ENCODE peak calls at places on chromosome 13, in ten cellular contexts. E, R, D, L, S, C, P, M, T and W are unnamed samples. For H3K4me1, the result is how much of the 10 kb centered on the place peaks cover.

GRCh38 chr13:23630349-23631093 is 60.3 kb downstream of the TNFRSF19 start:
- DNase-seq in P (peak), L (no peak), S (no peak), R (no peak), T (no peak), D (no peak), C (no peak), E (peak), M (no peak), W (no peak)

GRCh38 chr13:74288361-74288911 is 154.2 kb upstream of the KLF12 start:
- DNase-seq in S (peak), C (peak), E (peak), L (peak), M (peak), D (peak), T (peak), P (peak), R (peak), W (no peak)

GRCh38 chr13:45242070-45242469 is 41.2 kb upstream of the KCTD4 start:
- DNase-seq in E (no peak), S (peak), R (no peak), M (no peak), T (no peak), D (no peak), P (peak), C (no peak), L (no peak), W (no peak)

GRCh38 chr13:102773441-102774209 is at the start of gene TEX30:
- DNase-seq in R (peak), P (peak), E (peak), M (peak), T (peak), D (peak), S (peak), L (peak), C (peak), W (peak)

GRCh38 chr13:99288069-99288468 is 19.1 kb downstream of the GPR183 start:
- DNase-seq in S (no peak), R (no peak), M (no peak), C (no peak), D (no peak), T (no peak), P (no peak), L (no peak), E (no peak), W (no peak)

GRCh38 chr13:109162248-109163051 is 533.0 kb downstream of the MYO16 start:
- DNase-seq in D (no peak), S (no peak), T (no peak), C (no peak), E (peak), M (no peak), L (no peak), P (no peak), R (peak), W (no peak)

GRCh38 chr13:91193358-91193757 is 154.1 kb upstream of the MIR17HG start:
- DNase-seq in T (no peak), E (no peak), L (no peak), M (no peak), S (no peak), C (no peak), D (no peak), P (no peak), R (no peak), W (no peak)

GRCh38 chr13:60426075-60426474 is 29.1 kb downstream of the TDRD3 start:
- DNase-seq in R (no peak), C (no peak), L (no peak), E (no peak), P (no peak), S (no peak), T (no peak), M (no peak), D (no peak), W (no peak)

GRCh38 chr13:30037306-30037705 is 186.9 kb upstream of the UBL3 start:
- DNase-seq in E (no peak), P (peak), T (no peak), M (no peak), D (no peak), R (no peak), S (peak), L (peak), C (no peak), W (no peak)

GRCh38 chr13:41562083-41562482 is 104.7 kb downstream of the RGCC start:
- DNase-seq in S (no peak), R (peak), P (no peak), L (no peak), C (no peak), E (no peak), M (peak), D (peak), T (no peak), W (no peak)

GRCh38 chr13:73171242-73171641 is 112.4 kb downstream of the KLF5 start:
- DNase-seq in C (no peak), R (no peak), M (no peak), P (no peak), L (no peak), S (no peak), D (no peak), E (no peak), T (no peak), W (no peak)

GRCh38 chr13:112619730-112620639 is 32.0 kb upstream of the TUBGCP3 start:
- DNase-seq in P (no peak), R (peak), T (no peak), S (peak), E (peak), C (no peak), M (no peak), L (peak), D (no peak), W (no peak)

GRCh38 chr13:93561553-93561952 is 334.9 kb downstream of the GPC6 start:
- DNase-seq in R (no peak), P (no peak), M (no peak), L (no peak), D (no peak), T (no peak), E (no peak), C (no peak), S (no peak), W (no peak)

GRCh38 chr13:100637380-100637779 is 37.2 kb downstream of the TMTC4 start:
- DNase-seq in S (no peak), T (no peak), P (no peak), L (no peak), D (no peak), E (no peak), C (no peak), R (no peak), M (no peak), W (no peak)

GRCh38 chr13:114061746-114062145 is 70.7 kb downstream of the RASA3 start:
- DNase-seq in T (no peak), C (peak), E (no peak), P (no peak), D (no peak), M (no peak), S (no peak), L (no peak), R (no peak), W (no peak)
- H3K4me1 ChIP-seq in T (half or more), C (under half), E (under half), P (under half), D (half or more), M (half or more), S (under half), L (under half), R (under half), W (under half)

GRCh38 chr13:39566216-39566869 is 36.6 kb downstream of the LHFPL6 start:
- DNase-seq in P (no peak), E (no peak), S (no peak), T (no peak), D (no peak), M (no peak), C (no peak), L (no peak), R (no peak), W (no peak)
- H3K4me3 ChIP-seq in P (no peak), E (no peak), S (no peak), T (no peak), D (no peak), M (no peak), C (no peak), L (no peak), R (no peak), W (no peak)

GRCh38 chr13:110379905-110380341 is 72.8 kb downstream of the COL4A2 start:
- DNase-seq in S (no peak), M (no peak), D (no peak), R (no peak), C (no peak), P (no peak), T (no peak), E (no peak), L (no peak), W (no peak)
- H3K4me1 ChIP-seq in S (under half), M (half or more), D (half or more), R (under half), C (under half), P (under half), T (under half), E (under half), L (under half), W (under half)

DNA sequence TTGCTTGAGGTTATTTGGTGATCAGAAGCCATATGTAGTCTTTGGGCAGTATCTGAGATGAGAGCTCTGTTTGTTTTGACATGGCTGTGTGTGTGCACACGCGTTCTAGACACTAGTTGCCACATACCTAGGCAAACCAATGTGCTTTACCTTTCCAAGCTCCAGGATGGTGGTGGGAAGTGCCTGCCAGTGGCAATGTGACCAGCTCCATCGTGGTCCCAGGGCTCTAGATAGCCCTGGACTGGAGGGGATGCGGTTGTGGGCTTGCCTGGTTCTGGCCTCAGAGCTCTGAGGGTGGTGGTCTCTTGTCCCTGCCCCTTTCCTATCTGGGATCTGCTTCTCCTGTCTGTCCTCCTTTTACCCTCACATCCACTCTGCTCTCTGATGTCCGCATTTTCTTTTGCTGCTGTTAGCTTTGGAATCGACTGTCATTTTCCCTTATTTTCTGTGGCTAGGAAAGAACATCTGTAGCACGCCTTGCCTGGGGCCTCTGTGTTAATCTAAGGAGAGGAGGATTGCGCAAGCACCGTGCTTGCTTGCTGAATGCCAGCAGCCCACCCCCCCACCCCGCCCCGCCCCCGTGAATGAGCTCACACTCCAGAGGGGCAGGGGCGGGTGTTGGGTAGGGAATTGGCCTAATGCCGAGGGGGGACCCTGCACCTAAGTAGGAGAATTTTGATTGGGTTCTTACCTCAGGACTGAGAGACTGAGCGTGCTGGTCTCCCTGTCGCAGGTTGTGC is 89.5 kb downstream of the ARHGEF7 start:
- DNase-seq in D (no peak), T (no peak), S (no peak), M (peak), C (peak), E (no peak), P (peak), L (no peak), R (no peak), W (no peak)
- H3K4me3 ChIP-seq in D (peak), T (no peak), S (no peak), M (peak), C (no peak), E (peak), P (no peak), L (no peak), R (no peak), W (no peak)

GRCh38 chr13:19763618-19764017 is 19.1 kb downstream of the PSPC1 start:
- DNase-seq in M (no peak), T (no peak), S (no peak), R (no peak), L (no peak), D (no peak), C (no peak), P (no peak), E (no peak), W (no peak)

GRCh38 chr13:19767966-19768365 is 14.8 kb downstream of the PSPC1 start:
- DNase-seq in T (no peak), P (no peak), C (no peak), D (no peak), R (no peak), E (no peak), S (no peak), L (no peak), M (no peak), W (no peak)

GRCh38 chr13:19764237-19764636 is 18.5 kb downstream of the PSPC1 start:
- DNase-seq in T (no peak), L (no peak), S (no peak), C (no peak), P (no peak), R (no peak), D (no peak), M (no peak), E (no peak), W (no peak)

GRCh38 chr13:19769854-19770253 is 12.9 kb downstream of the PSPC1 start:
- DNase-seq in E (no peak), T (no peak), S (no peak), M (no peak), R (no peak), L (no peak), C (no peak), D (no peak), P (no peak), W (no peak)

DNA sequence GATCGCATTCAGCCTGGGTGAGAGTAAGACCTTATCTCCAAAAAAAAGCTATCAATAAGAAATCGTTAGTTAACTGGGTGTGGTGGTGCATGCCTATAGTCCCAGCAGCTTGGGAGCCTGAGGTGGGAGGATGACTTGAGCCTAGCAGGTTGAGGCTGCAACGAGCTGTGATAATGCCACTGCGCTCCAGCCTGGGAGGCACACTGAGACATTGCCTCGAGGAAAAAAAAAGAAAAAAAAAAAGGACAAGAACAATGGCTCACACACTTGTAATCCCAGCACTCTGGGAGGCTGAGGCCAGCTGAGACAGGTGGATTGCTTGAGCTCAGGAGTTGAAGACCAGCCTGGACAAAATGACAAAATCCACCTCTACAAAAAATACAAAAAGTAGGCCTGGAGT is 16.1 kb downstream of the PSPC1 start:
- DNase-seq in S (no peak), M (no peak), T (no peak), R (no peak), E (no peak), P (no peak), D (no peak), L (peak), C (no peak), W (no peak)
- H3K4me1 ChIP-seq in S (under half), M (under half), T (under half), R (under half), E (under half), P (under half), D (under half), L (under half), C (under half), W (under half)

GRCh38 chr13:51760592-51760991 is 43.4 kb downstream of the DHRS12 start:
- DNase-seq in D (no peak), L (no peak), M (no peak), P (no peak), S (no peak), C (peak), R (no peak), T (no peak), E (no peak), W (no peak)
- H3K4me3 ChIP-seq in D (no peak), L (no peak), M (no peak), P (no peak), S (no peak), C (no peak), R (no peak), T (no peak), E (no peak), W (no peak)